ENCODE peak calls at places on chromosome X, in six cellular contexts. One of them, this sample, is unnamed.

GRCh38 chrX:93319604-93320003 is 353.8 kb downstream of the NAP1L3 start:
- DNase-seq in stomach: no peak
- DNase-seq in CD8-positive, alpha-beta T cell: no peak
- DNase-seq in heart right ventricle: no peak
- DNase-seq in tibial nerve: no peak
- DNase-seq in endodermal cell: peak; percentile 55
- DNase-seq in this sample: no peak

GRCh38 chrX:42220083-42220482 is 296.7 kb upstream of the CASK start:
- DNase-seq in stomach: no peak
- DNase-seq in CD8-positive, alpha-beta T cell: no peak
- DNase-seq in heart right ventricle: no peak
- DNase-seq in tibial nerve: no peak
- DNase-seq in endodermal cell: no peak
- DNase-seq in this sample: no peak

GRCh38 chrX:72395252-72395651 is 89.5 kb upstream of the CITED1 start:
- DNase-seq in stomach: no peak
- DNase-seq in CD8-positive, alpha-beta T cell: no peak
- DNase-seq in heart right ventricle: no peak
- DNase-seq in tibial nerve: no peak
- DNase-seq in endodermal cell: no peak
- DNase-seq in this sample: peak; percentile 12

GRCh38 chrX:295136-295535 is 14.0 kb downstream of the PLCXD1 start:
- DNase-seq in stomach: no peak
- DNase-seq in CD8-positive, alpha-beta T cell: no peak
- DNase-seq in heart right ventricle: no peak
- DNase-seq in tibial nerve: no peak
- DNase-seq in endodermal cell: no peak
- DNase-seq in this sample: peak; percentile 35

GRCh38 chrX:45781901-45782553 is 581.4 kb upstream of the DIPK2B start:
- DNase-seq in stomach: no peak
- DNase-seq in CD8-positive, alpha-beta T cell: no peak
- DNase-seq in heart right ventricle: no peak
- DNase-seq in tibial nerve: no peak
- DNase-seq in endodermal cell: no peak
- DNase-seq in this sample: no peak

GRCh38 chrX:40831750-40832149 is 96.4 kb upstream of the MED14 start:
- DNase-seq in stomach: no peak
- DNase-seq in CD8-positive, alpha-beta T cell: no peak
- DNase-seq in heart right ventricle: no peak
- DNase-seq in tibial nerve: no peak
- DNase-seq in endodermal cell: no peak
- DNase-seq in this sample: no peak

GRCh38 chrX:38561951-38562719 is 793 bp downstream of the TSPAN7 start:
- DNase-seq in stomach: no peak
- DNase-seq in CD8-positive, alpha-beta T cell: no peak
- DNase-seq in heart right ventricle: peak; percentile 21
- DNase-seq in tibial nerve: no peak
- DNase-seq in endodermal cell: peak; percentile 71
- DNase-seq in this sample: peak; percentile 66

GRCh38 chrX:101759000-101759399 is 99.3 kb upstream of the ARMCX2 start:
- DNase-seq in stomach: no peak
- DNase-seq in CD8-positive, alpha-beta T cell: no peak
- DNase-seq in heart right ventricle: no peak
- DNase-seq in tibial nerve: peak; percentile 57
- DNase-seq in endodermal cell: peak; percentile 85
- DNase-seq in this sample: no peak

GRCh38 chrX:38260231-38260630 is 39.6 kb upstream of the SRPX start:
- DNase-seq in stomach: no peak
- DNase-seq in CD8-positive, alpha-beta T cell: no peak
- DNase-seq in heart right ventricle: no peak
- DNase-seq in tibial nerve: no peak
- DNase-seq in endodermal cell: peak; percentile 76
- DNase-seq in this sample: no peak

GRCh38 chrX:10198254-10198653 is 41.5 kb downstream of the CLCN4 start:
- DNase-seq in stomach: no peak
- DNase-seq in CD8-positive, alpha-beta T cell: no peak
- DNase-seq in heart right ventricle: no peak
- DNase-seq in tibial nerve: no peak
- DNase-seq in endodermal cell: no peak
- DNase-seq in this sample: no peak

GRCh38 chrX:140912606-140913005 is 89.8 kb upstream of the SPANXB1 start:
- DNase-seq in stomach: no peak
- DNase-seq in CD8-positive, alpha-beta T cell: no peak
- DNase-seq in heart right ventricle: no peak
- DNase-seq in tibial nerve: no peak
- DNase-seq in endodermal cell: no peak
- DNase-seq in this sample: no peak

GRCh38 chrX:74249963-74250362 is 54.0 kb upstream of the ZCCHC13 start:
- DNase-seq in stomach: no peak
- DNase-seq in CD8-positive, alpha-beta T cell: no peak
- DNase-seq in heart right ventricle: no peak
- DNase-seq in tibial nerve: no peak
- DNase-seq in endodermal cell: peak; percentile 95
- DNase-seq in this sample: no peak

GRCh38 chrX:46722742-46723568 is 36.0 kb downstream of the SLC9A7 start:
- DNase-seq in stomach: no peak
- DNase-seq in CD8-positive, alpha-beta T cell: no peak
- DNase-seq in heart right ventricle: no peak
- DNase-seq in tibial nerve: no peak
- DNase-seq in endodermal cell: no peak
- DNase-seq in this sample: no peak

GRCh38 chrX:72276478-72276953 is 532 bp downstream of the RPS4X start:
- DNase-seq in stomach: no peak
- DNase-seq in CD8-positive, alpha-beta T cell: no peak
- DNase-seq in heart right ventricle: no peak
- DNase-seq in tibial nerve: no peak
- DNase-seq in endodermal cell: no peak
- DNase-seq in this sample: no peak

GRCh38 chrX:19085975-19086772 is 36.1 kb downstream of the ADGRG2 start:
- DNase-seq in stomach: no peak
- DNase-seq in CD8-positive, alpha-beta T cell: no peak
- DNase-seq in heart right ventricle: no peak
- DNase-seq in tibial nerve: no peak
- DNase-seq in endodermal cell: no peak
- DNase-seq in this sample: no peak

GRCh38 chrX:12162420-12162819 is 24.1 kb downstream of the FRMPD4 start:
- DNase-seq in stomach: no peak
- DNase-seq in CD8-positive, alpha-beta T cell: no peak
- DNase-seq in heart right ventricle: no peak
- DNase-seq in tibial nerve: no peak
- DNase-seq in endodermal cell: no peak
- DNase-seq in this sample: no peak

GRCh38 chrX:45824471-45824870 is 623.8 kb upstream of the DIPK2B start:
- DNase-seq in stomach: no peak
- DNase-seq in CD8-positive, alpha-beta T cell: no peak
- DNase-seq in heart right ventricle: no peak
- DNase-seq in tibial nerve: no peak
- DNase-seq in endodermal cell: peak; percentile 75
- DNase-seq in this sample: no peak

DNA sequence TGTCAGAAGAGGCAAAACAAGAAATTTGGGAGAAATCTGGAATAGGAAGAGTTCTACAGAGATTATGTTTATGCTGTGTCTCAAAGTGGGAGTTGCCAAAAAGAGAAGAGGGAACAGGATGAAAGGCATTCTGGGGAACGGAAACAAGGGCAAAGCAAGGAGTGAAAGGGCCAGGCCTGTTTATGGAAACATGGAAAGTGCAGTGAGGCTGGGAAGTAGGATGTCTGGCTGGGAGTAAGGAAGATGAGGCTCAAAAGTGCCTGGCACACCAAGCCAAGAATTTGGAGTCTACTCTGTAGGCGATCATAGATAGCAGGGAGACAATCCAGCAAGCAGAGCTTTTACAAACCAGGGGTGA is 1.8 kb upstream of the CUL4B start:
- DNase-seq in stomach: no peak
- DNase-seq in CD8-positive, alpha-beta T cell: no peak
- DNase-seq in heart right ventricle: no peak
- DNase-seq in tibial nerve: no peak
- DNase-seq in endodermal cell: no peak
- DNase-seq in this sample: no peak
- H3K27ac ChIP-seq in stomach: peak overlapping the region; percentile 70
- H3K27ac ChIP-seq in CD8-positive, alpha-beta T cell: no peak overlapping the region
- H3K27ac ChIP-seq in heart right ventricle: peak overlapping the region; percentile 95
- H3K27ac ChIP-seq in tibial nerve: peak overlapping the region; percentile 97
- H3K27ac ChIP-seq in endodermal cell: no peak overlapping the region
- H3K27ac ChIP-seq in this sample: peak overlapping the region; percentile 85

DNA sequence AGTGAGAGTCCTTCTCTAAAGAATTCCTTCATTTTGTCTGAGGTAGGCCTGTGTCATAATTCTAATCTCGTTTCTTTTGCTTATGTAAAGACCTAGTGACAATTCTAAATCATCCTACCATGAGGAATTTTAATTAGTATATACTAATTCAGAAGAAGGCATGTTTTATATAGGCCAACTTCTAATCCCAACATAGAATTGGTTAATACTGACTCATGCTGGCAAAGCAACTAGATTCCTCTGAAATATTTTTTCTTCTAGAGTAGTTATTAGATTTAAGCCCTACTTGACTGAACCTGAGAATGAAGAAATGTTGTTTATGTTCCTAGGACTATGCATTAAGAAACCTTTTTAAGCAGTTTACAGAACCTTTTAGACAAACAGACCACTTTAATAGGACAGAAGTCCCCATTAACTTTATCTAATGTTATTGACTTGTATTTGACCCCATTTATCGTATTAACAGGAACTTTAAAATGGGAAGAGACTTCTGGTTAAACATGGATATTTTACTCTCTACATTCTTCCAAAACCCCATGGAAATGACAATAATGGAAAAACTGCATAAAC is 56.1 kb upstream of the EIF1AX start:
- DNase-seq in stomach: no peak
- DNase-seq in CD8-positive, alpha-beta T cell: no peak
- DNase-seq in heart right ventricle: no peak
- DNase-seq in tibial nerve: no peak
- DNase-seq in endodermal cell: no peak
- DNase-seq in this sample: no peak
- H3K27ac ChIP-seq in stomach: no peak overlapping the region
- H3K27ac ChIP-seq in CD8-positive, alpha-beta T cell: no peak overlapping the region
- H3K27ac ChIP-seq in heart right ventricle: no peak overlapping the region
- H3K27ac ChIP-seq in tibial nerve: no peak overlapping the region
- H3K27ac ChIP-seq in endodermal cell: no peak overlapping the region
- H3K27ac ChIP-seq in this sample: no peak overlapping the region

GRCh38 chrX:69626129-69626528 is 10.2 kb downstream of the EDA start:
- DNase-seq in stomach: no peak
- DNase-seq in CD8-positive, alpha-beta T cell: no peak
- DNase-seq in heart right ventricle: no peak
- DNase-seq in tibial nerve: no peak
- DNase-seq in endodermal cell: no peak
- DNase-seq in this sample: no peak

GRCh38 chrX:69630147-69630546 is 14.2 kb downstream of the EDA start:
- DNase-seq in stomach: no peak
- DNase-seq in CD8-positive, alpha-beta T cell: no peak
- DNase-seq in heart right ventricle: no peak
- DNase-seq in tibial nerve: no peak
- DNase-seq in endodermal cell: no peak
- DNase-seq in this sample: no peak

DNA sequence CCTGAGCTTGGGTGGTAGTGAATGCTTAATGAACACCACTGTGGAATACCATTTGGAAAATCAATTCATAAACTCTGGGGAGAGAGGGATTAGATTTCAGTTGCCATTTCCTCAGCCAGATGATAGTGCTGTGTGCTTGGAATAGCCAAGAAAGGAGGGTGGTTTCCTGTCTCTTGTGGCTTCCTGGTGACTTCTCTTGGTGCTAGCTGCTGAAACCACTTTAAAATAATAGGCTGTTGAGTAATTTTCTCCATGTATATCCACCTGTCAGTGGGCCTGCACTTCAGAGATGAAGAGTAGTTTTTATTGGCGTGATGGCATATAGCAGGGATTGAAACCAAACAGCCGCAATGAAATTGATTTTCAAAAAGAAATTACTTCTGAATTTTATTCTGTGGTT is 11.8 kb downstream of the EDA start:
- DNase-seq in stomach: no peak
- DNase-seq in CD8-positive, alpha-beta T cell: no peak
- DNase-seq in heart right ventricle: no peak
- DNase-seq in tibial nerve: no peak
- DNase-seq in endodermal cell: no peak
- DNase-seq in this sample: no peak
- H3K27ac ChIP-seq in stomach: no peak overlapping the region
- H3K27ac ChIP-seq in CD8-positive, alpha-beta T cell: no peak overlapping the region
- H3K27ac ChIP-seq in heart right ventricle: no peak overlapping the region
- H3K27ac ChIP-seq in tibial nerve: no peak overlapping the region
- H3K27ac ChIP-seq in endodermal cell: no peak overlapping the region
- H3K27ac ChIP-seq in this sample: no peak overlapping the region

GRCh38 chrX:69503228-69503834 is 795 bp upstream of the NALF2 start:
- DNase-seq in stomach: no peak
- DNase-seq in CD8-positive, alpha-beta T cell: no peak
- DNase-seq in heart right ventricle: no peak
- DNase-seq in tibial nerve: no peak
- DNase-seq in endodermal cell: no peak
- DNase-seq in this sample: no peak
- H3K27ac ChIP-seq in stomach: peak overlapping the region; percentile 73
- H3K27ac ChIP-seq in CD8-positive, alpha-beta T cell: no peak overlapping the region
- H3K27ac ChIP-seq in heart right ventricle: no peak overlapping the region
- H3K27ac ChIP-seq in tibial nerve: no peak overlapping the region
- H3K27ac ChIP-seq in endodermal cell: no peak overlapping the region
- H3K27ac ChIP-seq in this sample: peak overlapping the region; percentile 32

GRCh38 chrX:113759422-113759821 is 824.5 kb upstream of the HTR2C start:
- DNase-seq in stomach: no peak
- DNase-seq in CD8-positive, alpha-beta T cell: no peak
- DNase-seq in heart right ventricle: no peak
- DNase-seq in tibial nerve: no peak
- DNase-seq in endodermal cell: no peak
- DNase-seq in this sample: no peak
- H3K27ac ChIP-seq in stomach: no peak overlapping the region
- H3K27ac ChIP-seq in CD8-positive, alpha-beta T cell: no peak overlapping the region
- H3K27ac ChIP-seq in heart right ventricle: no peak overlapping the region
- H3K27ac ChIP-seq in tibial nerve: no peak overlapping the region
- H3K27ac ChIP-seq in endodermal cell: no peak overlapping the region
- H3K27ac ChIP-seq in this sample: no peak overlapping the region

GRCh38 chrX:22105231-22105630 is 73.1 kb downstream of the PHEX start:
- DNase-seq in stomach: no peak
- DNase-seq in CD8-positive, alpha-beta T cell: no peak
- DNase-seq in heart right ventricle: no peak
- DNase-seq in tibial nerve: no peak
- DNase-seq in endodermal cell: no peak
- DNase-seq in this sample: no peak
- H3K27ac ChIP-seq in stomach: no peak overlapping the region
- H3K27ac ChIP-seq in CD8-positive, alpha-beta T cell: no peak overlapping the region
- H3K27ac ChIP-seq in heart right ventricle: no peak overlapping the region
- H3K27ac ChIP-seq in tibial nerve: no peak overlapping the region
- H3K27ac ChIP-seq in endodermal cell: no peak overlapping the region
- H3K27ac ChIP-seq in this sample: no peak overlapping the region

DNA sequence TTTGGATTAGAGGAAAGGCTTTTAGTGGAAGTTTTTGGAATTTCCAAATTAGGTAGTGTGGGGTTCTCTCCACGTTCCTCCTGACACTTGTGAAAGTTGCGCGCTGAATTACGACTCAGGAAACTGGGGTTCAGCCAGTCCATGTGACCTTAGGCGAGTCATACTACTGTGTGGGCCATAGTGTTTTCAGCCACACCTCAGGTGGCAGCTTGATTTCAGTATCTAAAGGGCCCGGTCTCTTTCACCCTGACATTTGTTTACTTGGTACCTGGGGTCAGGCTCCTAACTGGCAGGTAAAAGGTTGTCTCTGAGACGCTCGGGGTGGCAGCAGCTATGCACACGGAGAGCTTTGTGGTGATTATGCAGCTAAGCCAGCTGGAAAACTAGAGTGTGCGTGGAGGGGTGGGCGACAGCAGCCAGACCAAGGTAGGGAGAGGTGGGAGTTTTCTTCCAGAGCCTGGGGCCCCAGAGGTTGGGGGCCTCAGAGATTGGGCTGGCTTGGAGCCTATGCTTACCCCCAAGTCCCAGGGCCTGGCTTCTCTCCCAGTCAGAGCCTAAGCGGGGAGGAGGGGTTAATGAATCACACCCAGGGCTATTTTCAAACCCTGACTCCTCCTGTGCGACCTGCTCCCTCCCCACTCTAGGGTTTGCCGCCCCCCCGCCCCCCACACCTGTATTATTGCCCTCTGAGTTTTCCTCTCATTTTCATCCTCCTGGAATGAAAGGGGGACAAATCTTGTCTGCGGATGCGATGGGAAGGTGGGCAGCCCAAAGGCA is 47.2 kb downstream of the STARD8 start:
- DNase-seq in stomach: no peak
- DNase-seq in CD8-positive, alpha-beta T cell: no peak
- DNase-seq in heart right ventricle: no peak
- DNase-seq in tibial nerve: no peak
- DNase-seq in endodermal cell: no peak
- DNase-seq in this sample: no peak
- H3K27ac ChIP-seq in stomach: no peak overlapping the region
- H3K27ac ChIP-seq in CD8-positive, alpha-beta T cell: no peak overlapping the region
- H3K27ac ChIP-seq in heart right ventricle: peak overlapping the region; percentile 78
- H3K27ac ChIP-seq in tibial nerve: no peak overlapping the region
- H3K27ac ChIP-seq in endodermal cell: no peak overlapping the region
- H3K27ac ChIP-seq in this sample: peak overlapping the region; percentile 57